ENCODE peak calls at places on chromosomes 11 and 22, in ten cellular contexts. K is BJ, F is fibroblast of lung, H is DND-41, W is spleen, J is upper lobe of right lung, C is testis, M is colonic mucosa, Z is Panc1, B is heart left ventricle. E is an unnamed sample. For H3K36me3, the result is how much of the 10 kb centered on the place peaks cover.

GRCh38 chr11:82903843-82904586 is 2.5 kb downstream of the DDIAS start:
- DNase-seq in K (no peak), F (no peak), H (no peak), W (no peak), J (no peak), C (no peak), M (no peak), Z (no peak), B (no peak), E (no peak)

GRCh38 chr11:44978961-44979331 is 28.3 kb upstream of the TP53I11 start:
- DNase-seq in K (no peak), F (no peak), H (no peak), W (peak), J (no peak), C (no peak), M (peak), Z (peak), B (no peak), E (no peak)

GRCh38 chr11:120133216-120134105 is 4.5 kb downstream of the TRIM29 start:
- DNase-seq in K (no peak), F (no peak), H (no peak), W (peak), J (peak), C (no peak), M (peak), Z (no peak), B (peak), E (no peak)

GRCh38 chr22:41535244-41535643 is 9.0 kb downstream of the POLR3H start:
- DNase-seq in K (no peak), F (no peak), H (no peak), W (no peak), J (no peak), C (no peak), M (no peak), Z (no peak), B (no peak), E (no peak)

GRCh38 chr11:73159981-73160777 is 18.1 kb upstream of the FCHSD2 start:
- DNase-seq in K (no peak), F (no peak), H (no peak), W (peak), J (no peak), C (no peak), M (no peak), Z (no peak), B (no peak), E (no peak)

GRCh38 chr11:94519478-94520084 is 7.3 kb downstream of the C11orf97 start:
- DNase-seq in K (no peak), F (peak), H (no peak), W (no peak), J (no peak), C (no peak), M (no peak), Z (no peak), B (no peak), E (no peak)

GRCh38 chr22:46056169-46057041 is 79.4 kb upstream of the WNT7B start:
- DNase-seq in K (no peak), F (peak), H (no peak), W (peak), J (peak), C (peak), M (no peak), Z (no peak), B (peak), E (no peak)

GRCh38 chr22:32206774-32207758 is 2.2 kb upstream of the RFPL2 start:
- DNase-seq in K (no peak), F (peak), H (peak), W (peak), J (no peak), C (no peak), M (peak), Z (peak), B (no peak), E (no peak)

GRCh38 chr11:1778141-1778911 is 14.6 kb upstream of the CTSD start:
- DNase-seq in K (no peak), F (no peak), H (no peak), W (no peak), J (peak), C (no peak), M (no peak), Z (no peak), B (no peak), E (no peak)

GRCh38 chr11:66853242-66854229 is 3.3 kb upstream of the LRFN4 start:
- DNase-seq in K (no peak), F (no peak), H (no peak), W (peak), J (peak), C (no peak), M (no peak), Z (no peak), B (no peak), E (no peak)

GRCh38 chr11:119422505-119423416 is at the start of gene THY1:
- DNase-seq in K (no peak), F (peak), H (no peak), W (no peak), J (no peak), C (peak), M (no peak), Z (no peak), B (peak), E (no peak)

GRCh38 chr11:83350187-83350586 is 64.0 kb upstream of the CCDC90B start:
- DNase-seq in K (no peak), F (no peak), H (no peak), W (no peak), J (no peak), C (no peak), M (no peak), Z (no peak), B (no peak), E (no peak)

GRCh38 chr22:21606775-21607174 is 23.0 kb downstream of the YDJC start:
- DNase-seq in K (no peak), F (no peak), H (no peak), W (no peak), J (no peak), C (no peak), M (no peak), Z (no peak), B (no peak), E (no peak)

GRCh38 chr11:107457205-107457557 is 444 bp downstream of the CWF19L2 start:
- DNase-seq in K (no peak), F (peak), H (no peak), W (no peak), J (no peak), C (no peak), M (no peak), Z (peak), B (no peak), E (peak)

GRCh38 chr11:748007-748359 is 719 bp downstream of the TALDO1 start:
- DNase-seq in K (no peak), F (peak), H (no peak), W (peak), J (peak), C (no peak), M (peak), Z (no peak), B (no peak), E (no peak)

GRCh38 chr11:78840623-78841022 is 266.0 kb upstream of the NARS2 start:
- DNase-seq in K (peak), F (no peak), H (no peak), W (no peak), J (no peak), C (no peak), M (no peak), Z (no peak), B (no peak), E (no peak)

DNA sequence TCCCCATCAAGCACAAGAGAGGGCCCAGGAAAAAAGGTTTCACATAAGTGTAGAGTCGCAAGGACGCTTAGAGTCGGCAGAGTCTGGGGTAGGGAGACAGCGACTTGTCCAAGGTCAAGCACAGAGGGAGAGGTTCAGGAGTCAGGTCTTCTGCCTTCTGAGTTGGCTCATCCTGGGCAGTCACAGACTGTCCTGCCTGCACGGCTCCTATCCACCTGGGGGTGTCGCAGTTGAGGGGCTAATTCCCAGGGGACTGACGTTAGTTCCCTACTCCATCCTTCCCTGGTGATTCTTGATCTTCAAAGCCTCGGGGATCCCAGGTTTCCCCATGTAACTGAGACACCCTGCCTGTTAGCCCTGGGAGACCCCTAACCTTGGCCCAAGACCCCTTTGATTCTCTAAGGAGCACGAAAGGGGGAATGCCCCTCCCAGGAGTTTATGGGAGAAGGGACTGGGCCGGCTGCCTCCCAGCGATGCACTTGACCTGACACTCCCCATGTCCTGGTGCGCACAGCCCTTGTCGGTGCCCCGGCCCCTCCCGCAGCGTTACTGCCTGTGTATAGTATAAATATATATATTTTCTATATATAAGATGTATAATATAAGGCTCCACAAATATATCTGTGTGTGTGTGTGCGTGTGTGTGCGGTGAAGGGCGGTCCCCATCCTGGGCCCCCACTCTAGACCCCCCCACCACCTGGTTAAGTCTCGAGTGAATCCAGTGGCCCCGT is 14.7 kb upstream of the TAB1 start:
- DNase-seq in K (no peak), F (no peak), H (no peak), W (no peak), J (no peak), C (peak), M (no peak), Z (no peak), B (no peak), E (no peak)
- TF ChIP-seq CTCF in K (peak), F (peak), H (no peak), W (no peak), J (no peak), C (peak), M (no peak), Z (no peak), B (peak), E (peak)

GRCh38 chr11:47720651-47721050 is 5.5 kb upstream of the AGBL2 start:
- DNase-seq in K (no peak), F (no peak), H (no peak), W (no peak), J (no peak), C (no peak), M (no peak), Z (no peak), B (no peak), E (no peak)
- H3K36me3 ChIP-seq in K (under half), F (under half), H (half or more), W (half or more), J (half or more), C (under half), M (under half), Z (under half), B (under half), E (under half)

GRCh38 chr11:64451856-64452255 is 92.9 kb downstream of the RPS6KA4 start:
- DNase-seq in K (no peak), F (no peak), H (no peak), W (peak), J (peak), C (no peak), M (no peak), Z (no peak), B (no peak), E (no peak)

GRCh38 chr11:64447717-64448598 is 89.0 kb downstream of the RPS6KA4 start:
- DNase-seq in K (no peak), F (peak), H (no peak), W (peak), J (peak), C (peak), M (peak), Z (no peak), B (peak), E (peak)

GRCh38 chr11:64450168-64450560 is 91.2 kb downstream of the RPS6KA4 start:
- DNase-seq in K (no peak), F (no peak), H (no peak), W (no peak), J (no peak), C (no peak), M (no peak), Z (no peak), B (no peak), E (no peak)

GRCh38 chr11:64449381-64450167 is 90.6 kb downstream of the RPS6KA4 start:
- DNase-seq in K (no peak), F (peak), H (peak), W (peak), J (peak), C (peak), M (peak), Z (peak), B (peak), E (peak)

DNA sequence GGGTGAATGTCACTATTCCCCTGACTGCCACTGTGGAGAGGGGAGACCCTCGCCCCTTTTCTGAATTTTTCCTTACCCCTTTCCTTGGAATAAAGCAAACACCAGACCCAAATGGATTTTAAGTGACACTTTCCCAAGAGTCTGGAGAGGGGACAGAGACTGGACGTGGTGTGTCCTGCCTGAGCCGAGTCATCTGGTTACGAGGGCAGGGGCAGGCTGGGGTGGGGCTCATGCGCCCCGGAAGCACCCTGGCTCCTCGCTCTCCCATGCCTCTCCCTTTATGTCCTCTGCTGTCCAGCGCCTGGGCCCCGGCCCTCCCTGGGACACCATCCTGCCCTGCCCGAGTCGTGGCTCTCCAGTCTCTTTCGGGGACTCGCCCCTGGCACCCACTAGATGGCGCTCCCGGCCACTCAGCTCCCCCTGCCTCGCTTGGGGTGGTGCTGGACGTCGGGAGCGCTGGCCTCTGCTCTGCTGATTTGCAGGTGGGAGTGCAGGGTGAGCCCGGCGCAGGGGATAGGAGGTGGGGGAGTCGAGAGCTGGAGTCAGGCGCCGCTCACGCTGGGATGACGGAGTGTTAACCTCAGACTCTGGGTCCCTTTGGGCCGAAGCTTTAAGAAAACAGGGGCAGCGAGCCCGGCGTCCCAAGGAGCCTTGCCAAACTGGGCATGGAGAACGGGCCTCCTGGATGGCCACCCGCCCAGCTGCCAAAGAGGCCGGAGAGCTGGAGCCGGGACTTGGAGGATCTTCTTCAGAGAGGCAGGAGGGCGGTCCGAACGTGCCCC is 89.8 kb downstream of the RPS6KA4 start:
- DNase-seq in K (no peak), F (peak), H (peak), W (peak), J (peak), C (peak), M (peak), Z (peak), B (peak), E (peak)
- H3K4me3 ChIP-seq in K (no peak), F (no peak), H (no peak), W (peak), J (peak), C (peak), M (peak), Z (peak), B (peak), E (peak)

GRCh38 chr11:109426442-109426841 is 4.5 kb downstream of the C11orf87 start:
- DNase-seq in K (no peak), F (no peak), H (no peak), W (no peak), J (no peak), C (no peak), M (no peak), Z (no peak), B (no peak), E (no peak)
- TF ChIP-seq CTCF in K (peak), F (no peak), H (peak), W (no peak), J (no peak), C (peak), M (no peak), Z (no peak), B (no peak), E (peak)

GRCh38 chr11:36493332-36493731 is 16.7 kb downstream of the TRAF6 start:
- DNase-seq in K (no peak), F (no peak), H (no peak), W (no peak), J (no peak), C (no peak), M (no peak), Z (no peak), B (no peak), E (no peak)
- H3K36me3 ChIP-seq in K (under half), F (under half), H (half or more), W (half or more), J (half or more), C (under half), M (under half), Z (under half), B (under half), E (under half)

GRCh38 chr22:18032455-18033101 is 8.2 kb upstream of the MICAL3 start:
- DNase-seq in K (no peak), F (peak), H (no peak), W (no peak), J (no peak), C (no peak), M (no peak), Z (peak), B (no peak), E (no peak)
- H3K4me3 ChIP-seq in K (no peak), F (no peak), H (no peak), W (no peak), J (no peak), C (no peak), M (no peak), Z (no peak), B (no peak), E (no peak)